ENCODE peak calls at places on chromosomes 6 and 20, in eight cellular contexts. B is stomach, W is ovary, O is transverse colon, H is SK-N-SH, Z is tibial nerve, C is H1, E is A549. L is an unnamed sample.

GRCh38 chr6:150881911-150882481 is 16.5 kb downstream of the MTHFD1L start:
- DNase-seq in B (no peak), W (peak), O (no peak), H (peak), Z (peak), C (no peak), E (peak), L (peak)

GRCh38 chr6:88891135-88891845 is 72.1 kb downstream of the RNGTT start:
- DNase-seq in B (no peak), W (no peak), O (no peak), H (no peak), Z (no peak), C (no peak), E (no peak), L (no peak)

GRCh38 chr6:25579484-25579883 is 72.5 kb upstream of the SCGN start:
- DNase-seq in B (no peak), W (no peak), O (no peak), H (no peak), Z (no peak), C (no peak), E (no peak), L (no peak)

GRCh38 chr6:75273009-75273408 is 11.6 kb downstream of the TMEM30A start:
- DNase-seq in B (no peak), W (no peak), O (no peak), H (no peak), Z (no peak), C (no peak), E (no peak), L (no peak)

GRCh38 chr6:110877154-110877564 is 2.6 kb downstream of the AMD1 start:
- DNase-seq in B (no peak), W (no peak), O (no peak), H (no peak), Z (no peak), C (no peak), E (no peak), L (no peak)

GRCh38 chr20:56955673-56956072 is 310.8 kb downstream of the BMP7 start:
- DNase-seq in B (no peak), W (no peak), O (no peak), H (no peak), Z (no peak), C (no peak), E (no peak), L (no peak)

GRCh38 chr6:87297115-87297514 is 25.3 kb upstream of the SMIM8 start:
- DNase-seq in B (no peak), W (no peak), O (no peak), H (no peak), Z (no peak), C (no peak), E (no peak), L (no peak)

GRCh38 chr20:50221501-50222323 is 31.1 kb downstream of the CEBPB start:
- DNase-seq in B (no peak), W (no peak), O (no peak), H (no peak), Z (no peak), C (no peak), E (no peak), L (no peak)

GRCh38 chr6:3073382-3073781 is 5.1 kb downstream of the RIPK1 start:
- DNase-seq in B (no peak), W (no peak), O (no peak), H (no peak), Z (no peak), C (no peak), E (no peak), L (no peak)

GRCh38 chr6:23477576-23477975 is 648.4 kb upstream of the NRSN1 start:
- DNase-seq in B (no peak), W (no peak), O (no peak), H (no peak), Z (no peak), C (no peak), E (no peak), L (no peak)

GRCh38 chr6:109478848-109479624 is 4.0 kb downstream of the ZBTB24 start:
- DNase-seq in B (no peak), W (no peak), O (no peak), H (no peak), Z (no peak), C (no peak), E (no peak), L (no peak)

GRCh38 chr20:59042151-59042795 is at the start of gene PRELID3B:
- DNase-seq in B (no peak), W (peak), O (peak), H (peak), Z (peak), C (no peak), E (peak), L (peak)

GRCh38 chr20:4041748-4042411 is 26.5 kb upstream of the RNF24 start:
- DNase-seq in B (peak), W (peak), O (peak), H (no peak), Z (no peak), C (no peak), E (peak), L (peak)

GRCh38 chr20:41177636-41178035 is 40.3 kb downstream of the PLCG1 start:
- DNase-seq in B (peak), W (peak), O (peak), H (no peak), Z (peak), C (peak), E (peak), L (no peak)

GRCh38 chr6:161406633-161407032 is 132.8 kb upstream of the AGPAT4 start:
- DNase-seq in B (no peak), W (no peak), O (no peak), H (no peak), Z (no peak), C (no peak), E (peak), L (no peak)

GRCh38 chr6:68186870-68187269 is 448.2 kb upstream of the ADGRB3 start:
- DNase-seq in B (no peak), W (no peak), O (no peak), H (peak), Z (no peak), C (no peak), E (no peak), L (no peak)

GRCh38 chr6:88013554-88013953 is 34.1 kb upstream of the SPACA1 start:
- DNase-seq in B (no peak), W (no peak), O (no peak), H (no peak), Z (no peak), C (no peak), E (no peak), L (no peak)

GRCh38 chr20:35329435-35330139 is 37.4 kb upstream of the FAM83C start:
- DNase-seq in B (peak), W (no peak), O (peak), H (peak), Z (no peak), C (no peak), E (peak), L (no peak)

GRCh38 chr20:5914859-5915258 is 35.5 kb downstream of the TRMT6 start:
- DNase-seq in B (no peak), W (no peak), O (no peak), H (no peak), Z (no peak), C (no peak), E (no peak), L (no peak)

GRCh38 chr20:63967330-63968135 is 2.2 kb downstream of the ZNF512B start:
- DNase-seq in B (peak), W (peak), O (peak), H (no peak), Z (no peak), C (no peak), E (no peak), L (peak)

GRCh38 chr20:63589261-63590217 is 15.5 kb upstream of the HELZ2 start:
- DNase-seq in B (no peak), W (no peak), O (no peak), H (no peak), Z (no peak), C (no peak), E (no peak), L (no peak)

GRCh38 chr20:45892828-45893500 is 1.8 kb downstream of the CTSA start:
- DNase-seq in B (no peak), W (no peak), O (peak), H (no peak), Z (no peak), C (no peak), E (no peak), L (no peak)

DNA sequence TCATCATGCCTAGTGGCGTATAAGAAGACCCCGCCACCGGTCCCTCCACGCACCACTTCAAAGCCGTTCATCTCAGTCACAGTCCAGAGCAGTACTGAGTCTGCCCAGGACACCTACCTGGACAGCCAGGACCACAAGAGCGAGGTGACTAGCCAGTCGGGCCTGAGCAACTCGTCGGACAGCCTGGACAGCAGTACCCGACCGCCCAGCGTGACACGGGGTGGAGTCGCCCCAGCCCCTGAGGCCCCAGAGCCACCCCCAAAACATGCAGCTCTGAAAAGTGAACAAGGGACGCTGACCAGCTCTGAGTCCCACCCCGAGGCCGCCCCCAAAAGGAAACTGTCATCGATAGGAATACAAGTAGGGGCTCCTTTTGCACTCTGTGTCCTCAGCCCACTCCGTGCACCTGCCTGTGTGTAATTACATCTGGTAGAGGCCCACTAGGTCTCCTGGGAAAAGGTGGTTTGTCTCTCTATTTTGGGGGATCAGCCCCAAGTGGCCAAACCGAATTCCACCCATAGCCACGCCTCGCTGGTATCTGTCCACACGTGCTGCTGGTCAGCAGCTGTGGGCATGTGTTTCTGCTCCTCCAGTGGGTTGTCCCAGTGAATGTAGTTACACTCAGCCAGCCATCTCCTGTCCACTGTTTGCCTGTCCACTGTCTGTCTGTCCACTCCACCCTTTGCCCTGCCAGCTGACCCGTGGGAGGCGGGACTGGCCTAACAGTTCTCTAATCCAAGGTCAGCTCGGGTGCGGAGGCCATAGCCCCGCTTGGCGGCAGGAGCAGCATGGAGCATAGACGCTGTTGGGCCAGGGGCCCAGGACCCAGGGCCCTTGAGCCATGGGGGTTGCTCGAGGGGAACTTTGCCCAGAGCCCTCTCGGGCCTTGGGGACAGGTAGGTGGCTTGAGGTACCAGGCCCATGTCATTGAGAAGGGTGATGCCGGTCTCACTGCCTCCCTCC is 44.3 kb upstream of the MYL9 start:
- DNase-seq in B (no peak), W (no peak), O (no peak), H (no peak), Z (no peak), C (no peak), E (no peak), L (peak)
- TF ChIP-seq EP300 in B (no peak), W (no peak), O (no peak), H (no peak), Z (no peak), C (no peak), E (no peak), L (no peak)

GRCh38 chr6:42409582-42409981 is 42.1 kb downstream of the TRERF1 start:
- DNase-seq in B (no peak), W (no peak), O (no peak), H (no peak), Z (no peak), C (no peak), E (no peak), L (no peak)

GRCh38 chr6:42406296-42407280 is 45.1 kb downstream of the TRERF1 start:
- DNase-seq in B (no peak), W (no peak), O (no peak), H (no peak), Z (no peak), C (no peak), E (no peak), L (no peak)

GRCh38 chr6:42404494-42404893 is 47.2 kb downstream of the TRERF1 start:
- DNase-seq in B (peak), W (peak), O (peak), H (no peak), Z (no peak), C (peak), E (peak), L (no peak)

GRCh38 chr6:42405025-42405424 is 46.7 kb downstream of the TRERF1 start:
- DNase-seq in B (no peak), W (no peak), O (no peak), H (no peak), Z (no peak), C (no peak), E (no peak), L (no peak)

DNA sequence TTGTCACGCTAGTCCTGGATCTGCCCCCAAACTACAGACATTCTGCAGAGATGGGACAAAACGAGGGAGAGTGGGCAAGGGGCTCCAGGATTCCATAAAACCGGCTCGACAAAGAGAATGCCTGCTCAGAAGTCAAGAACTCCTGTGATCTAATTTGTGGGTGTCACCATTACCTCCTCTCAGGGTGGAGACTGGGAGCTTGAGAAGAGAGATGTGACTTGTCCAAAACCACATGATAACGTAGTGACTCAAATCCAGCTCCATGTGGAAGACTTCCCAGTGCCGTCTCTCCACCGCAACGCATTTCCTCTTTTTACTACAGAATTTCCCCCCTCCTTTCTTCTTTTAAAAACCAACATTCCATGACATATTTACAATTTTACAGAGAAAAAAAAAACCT is 44.3 kb downstream of the TRERF1 start:
- DNase-seq in B (no peak), W (no peak), O (no peak), H (no peak), Z (no peak), C (no peak), E (no peak), L (no peak)
- H3K4me3 ChIP-seq in B (no peak), W (no peak), O (no peak), H (no peak), Z (no peak), C (no peak), E (no peak), L (no peak)

GRCh38 chr6:16337280-16337975 is 99.0 kb downstream of the GMPR start:
- DNase-seq in B (peak), W (peak), O (peak), H (peak), Z (peak), C (no peak), E (no peak), L (peak)
- TF ChIP-seq EP300 in B (no peak), W (no peak), O (no peak), H (peak), Z (peak), C (no peak), E (no peak), L (no peak)

GRCh38 chr6:7439243-7439642 is 49.6 kb downstream of the RIOK1 start:
- DNase-seq in B (no peak), W (no peak), O (no peak), H (no peak), Z (no peak), C (no peak), E (no peak), L (no peak)
- H3K4me3 ChIP-seq in B (no peak), W (no peak), O (no peak), H (no peak), Z (no peak), C (no peak), E (no peak), L (no peak)

L was measured in sigmoid colon.